ENCODE peak calls at places on chromosomes 2 and 18, in nine cellular contexts. Q is hippocampal formation; M is NCI-H524 treated with DMSO at 0.1 percent for 48 hours; S is SHP77 treated with DMSO at 0.1 percent for 48 hours; K is stimulated activated CD4-positive, alpha-beta T cell treated with anti-CD3 and anti-CD28 coated beads, Interleukin-4, amount 100 ng/mL, for 4 hours; G is stimulated activated CD8-positive, alpha-beta memory T cell treated with anti-CD3 and anti-CD28 coated beads, Interleukin-12 subunit alpha, Interleukin-12 subunit beta, amount 100 ng/mL, for 4 hours; R is AG04449; I is H7; A is stomach. Z is an unnamed sample.

GRCh38 chr2:222859786-222860726 is 780 bp upstream of the ACSL3 start:
- DNase-seq in A (peak; percentile 68), K (no peak), R (no peak), S (no peak), Q (peak; percentile 58), M (no peak), I (peak; percentile 32), G (no peak), Z (peak; percentile 42)

GRCh38 chr2:39718483-39718882 is 52.8 kb downstream of the TMEM178A start:
- DNase-seq in A (no peak), Q (no peak), G (no peak), I (no peak), S (no peak), M (no peak), R (no peak), K (no peak), Z (no peak)

GRCh38 chr2:221293949-221294736 is 278.0 kb downstream of the EPHA4 start:
- DNase-seq in I (peak; percentile 1), A (no peak), M (no peak), G (no peak), K (no peak), S (no peak), Q (no peak), R (no peak), Z (no peak)

GRCh38 chr2:240574386-240575100 is 6.3 kb downstream of the RNPEPL1 start:
- DNase-seq in Q (no peak), G (no peak), R (no peak), I (no peak), S (no peak), K (no peak), M (no peak), A (no peak), Z (no peak)

GRCh38 chr2:209908511-209908910 is 93.9 kb upstream of the RPE start:
- DNase-seq in K (no peak), A (no peak), G (no peak), M (no peak), R (no peak), S (no peak), I (no peak), Q (no peak), Z (no peak)

GRCh38 chr2:107717666-107718065 is 109.0 kb upstream of the RGPD4 start:
- DNase-seq in Q (no peak), G (no peak), A (no peak), K (no peak), S (no peak), R (no peak), M (no peak), I (peak; percentile 1), Z (peak; percentile 38)

GRCh38 chr18:48186084-48186798 is 222.9 kb downstream of the ZBTB7C start:
- DNase-seq in G (no peak), I (no peak), Q (no peak), A (no peak), M (no peak), S (no peak), R (no peak), K (no peak), Z (no peak)

GRCh38 chr2:160334028-160334729 is 134.1 kb upstream of the ITGB6 start:
- DNase-seq in R (no peak), M (no peak), K (no peak), A (no peak), G (no peak), Q (no peak), I (no peak), S (no peak), Z (no peak)

GRCh38 chr18:57441395-57441794 is 6.2 kb downstream of the ONECUT2 start:
- DNase-seq in Q (no peak), A (no peak), M (no peak), S (no peak), G (no peak), R (no peak), K (no peak), I (peak; percentile 87), Z (no peak)